ENCODE peak calls at places on chromosomes 16 and 17, in nine cellular contexts. G, X, L, Z, S, P, U, D and R are unnamed samples.

GRCh38 chr17:79630120-79630519 is 19.3 kb upstream of the RBFOX3 start:
- DNase-seq in S (no peak), P (no peak), G (no peak), X (no peak), U (no peak), L (no peak), Z (peak; percentile 37), D (peak; percentile 5), R (no peak)

GRCh38 chr17:83054518-83055125 is 24.8 kb upstream of the METRNL start:
- DNase-seq in D (no peak), S (no peak), G (no peak), Z (peak; percentile 31), X (no peak), U (peak; percentile 24), L (no peak), P (no peak), R (no peak)

GRCh38 chr17:4375039-4375748 is 8.7 kb upstream of the UBE2G1 start:
- DNase-seq in Z (no peak), D (no peak), X (no peak), L (no peak), G (no peak), U (peak; percentile 10), S (no peak), P (no peak), R (no peak)

GRCh38 chr16:19143241-19143640 is 24.8 kb upstream of the SYT17 start:
- DNase-seq in S (no peak), D (peak; percentile 19), G (no peak), P (no peak), U (no peak), L (no peak), Z (no peak), X (no peak), R (no peak)

GRCh38 chr16:17206712-17207111 is 264.0 kb downstream of the XYLT1 start:
- DNase-seq in L (no peak), P (no peak), X (peak; percentile 44), U (no peak), Z (no peak), D (no peak), S (no peak), G (no peak), R (no peak)

GRCh38 chr17:44219636-44220210 is at the start of gene UBTF:
- DNase-seq in D (peak; percentile 92), S (peak; percentile 91), G (peak; percentile 81), L (peak; percentile 71), P (no peak), Z (peak; percentile 56), X (no peak), U (peak; percentile 87), R (peak; percentile 83)

GRCh38 chr17:14299261-14300093 is 1.4 kb upstream of the HS3ST3B1 start:
- DNase-seq in L (peak; percentile 54), Z (no peak), P (no peak), X (peak; percentile 61), U (peak; percentile 76), S (peak; percentile 78), D (no peak), G (peak; percentile 24), R (peak; percentile 30)

GRCh38 chr17:82583720-82584234 is 64.2 kb downstream of the FOXK2 start:
- DNase-seq in D (no peak), Z (no peak), U (no peak), P (no peak), L (no peak), X (peak; percentile 74), G (peak; percentile 63), S (no peak), R (no peak)

GRCh38 chr16:70750893-70751467 is 50.0 kb downstream of the VAC14 start:
- DNase-seq in L (no peak), G (no peak), S (no peak), X (peak; percentile 100), D (no peak), Z (no peak), U (peak; percentile 85), P (peak; percentile 40), R (no peak)

GRCh38 chr17:78168906-78169793 is 769 bp downstream of the SYNGR2 start:
- DNase-seq in D (peak; percentile 81), P (no peak), X (no peak), S (peak; percentile 60), U (peak; percentile 69), L (peak; percentile 46), Z (peak; percentile 82), G (peak; percentile 61), R (peak; percentile 76)

GRCh38 chr17:22692066-22692800 is 999.9 kb downstream of the KCNJ18 start:
- DNase-seq in L (no peak), G (no peak), D (no peak), Z (no peak), U (no peak), P (no peak), X (no peak), S (no peak), R (no peak)

GRCh38 chr16:3960049-3960809 is 79.7 kb upstream of the CREBBP start:
- DNase-seq in X (no peak), Z (no peak), U (no peak), D (no peak), S (peak; percentile 26), G (no peak), L (no peak), P (no peak), R (no peak)

GRCh38 chr16:75494696-75495601 is at the start of gene CHST6:
- DNase-seq in U (peak; percentile 75), G (peak; percentile 6), S (peak; percentile 84), L (peak; percentile 15), Z (no peak), X (peak; percentile 38), P (no peak), D (no peak), R (peak; percentile 76)

GRCh38 chr17:41324180-41325075 is 8.9 kb upstream of the KRTAP17-1 start:
- DNase-seq in D (no peak), X (peak; percentile 8), S (peak; percentile 60), L (peak; percentile 22), P (no peak), G (peak; percentile 16), Z (no peak), U (no peak), R (peak; percentile 82)

GRCh38 chr16:80084614-80085013 is 456.2 kb upstream of the DYNLRB2 start:
- DNase-seq in P (no peak), Z (no peak), L (no peak), S (peak; percentile 87), G (no peak), X (peak; percentile 26), D (no peak), U (no peak), R (peak; percentile 21)

GRCh38 chr16:80277182-80277581 is 263.6 kb upstream of the DYNLRB2 start:
- DNase-seq in S (peak; percentile 34), L (no peak), U (no peak), D (no peak), Z (no peak), X (no peak), G (no peak), P (no peak), R (no peak)

GRCh38 chr16:50463581-50464324 is 84.4 kb upstream of the NKD1 start:
- DNase-seq in G (no peak), X (no peak), S (no peak), L (no peak), Z (peak; percentile 15), D (no peak), U (no peak), P (no peak), R (no peak)

GRCh38 chr16:50547944-50548658 is at the start of gene NKD1:
- DNase-seq in D (peak; percentile 63), G (peak; percentile 82), L (peak; percentile 70), P (no peak), U (peak; percentile 82), S (peak; percentile 95), X (peak; percentile 7), Z (peak; percentile 59), R (peak; percentile 63)

GRCh38 chr17:81110488-81111040 is 54.7 kb upstream of the PVALEF start:
- DNase-seq in L (no peak), P (no peak), G (no peak), D (no peak), Z (no peak), X (no peak), S (no peak), U (no peak), R (no peak)

GRCh38 chr17:57784226-57784895 is 39.3 kb upstream of the CCDC182 start:
- DNase-seq in G (no peak), L (no peak), X (no peak), U (no peak), D (no peak), S (no peak), P (no peak), Z (no peak), R (no peak)
- TF ChIP-seq CTCF in G (no peak), L (no peak), X (no peak), U (no peak), D (peak; percentile 14), S (no peak), P (no peak), Z (no peak), R (no peak)

GRCh38 chr17:70808596-70808995 is 639.3 kb downstream of the KCNJ2 start:
- DNase-seq in Z (no peak), P (no peak), U (no peak), L (no peak), D (no peak), X (no peak), G (no peak), S (peak; percentile 5), R (peak; percentile 3)
- TF ChIP-seq CTCF in Z (no peak), P (no peak), U (no peak), L (no peak), D (peak; percentile 81), X (peak; percentile 29), G (no peak), S (peak; percentile 48), R (peak; percentile 17)

GRCh38 chr16:68355447-68356248 is 44.8 kb downstream of the PRMT7 start:
- DNase-seq in U (peak; percentile 50), P (no peak), L (no peak), D (no peak), X (no peak), Z (no peak), G (no peak), S (peak; percentile 45), R (no peak)
- TF ChIP-seq CTCF in U (no peak), P (no peak), L (no peak), D (peak; percentile 42), X (no peak), Z (no peak), G (no peak), S (peak; percentile 53), R (no peak)

DNA sequence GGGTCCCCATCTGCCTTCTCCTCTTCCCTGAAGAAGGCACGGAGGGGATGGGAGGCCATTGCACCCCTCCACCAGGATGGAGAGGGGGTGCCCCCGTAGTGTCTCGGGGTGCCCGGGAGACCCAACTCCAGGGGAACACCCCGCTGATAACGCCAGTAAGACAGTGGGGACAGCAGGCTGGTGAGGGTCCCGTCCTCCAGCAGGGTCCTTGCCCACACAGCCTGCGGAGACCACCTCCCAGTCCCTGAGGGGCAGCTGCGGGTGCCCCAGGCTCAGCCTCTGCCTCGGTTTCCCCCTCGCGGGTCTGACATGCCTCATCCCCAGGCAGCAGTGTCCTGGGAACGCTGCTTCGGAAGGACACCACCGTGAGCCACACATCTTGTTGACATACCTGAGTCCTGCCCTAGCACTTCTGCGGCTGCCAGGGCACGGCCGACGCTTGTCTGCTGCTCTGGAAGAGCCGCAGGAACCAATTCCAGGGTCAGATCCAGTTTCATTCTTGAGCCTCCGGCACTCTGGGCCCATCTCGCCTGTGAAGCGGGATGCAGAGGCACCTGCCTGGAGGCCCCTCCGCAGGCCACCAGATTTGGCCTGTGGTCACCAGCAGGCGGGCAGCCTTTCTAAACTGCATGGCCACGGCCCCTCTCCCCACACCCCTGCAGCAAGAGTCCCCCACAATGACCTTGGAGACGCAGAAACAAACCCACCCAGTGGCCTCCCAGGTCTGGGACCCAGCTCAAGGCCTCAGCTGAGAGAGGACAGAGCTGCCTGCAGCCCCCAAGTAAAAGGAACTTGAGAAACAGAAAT is 39.9 kb upstream of the ZC3H18 start:
- DNase-seq in U (peak; percentile 41), P (no peak), Z (no peak), D (no peak), G (no peak), L (no peak), S (no peak), X (no peak), R (no peak)
- TF ChIP-seq CTCF in U (no peak), P (no peak), Z (no peak), D (no peak), G (no peak), L (no peak), S (no peak), X (no peak), R (no peak)